ENCODE peak calls at places on chromosomes 2 and 18, in eight cellular contexts. P is activated CD8-positive, alpha-beta memory T cell treated with anti-CD3 and anti-CD28 coated beads, Interleukin-2, amount 50 U/mL, for 4 hours; C is NCI-H446; S is iris pigment epithelial cell; Q is AG08396; D is KBM-7; M is stimulated activated CD8-positive, alpha-beta memory T cell treated with anti-CD3 and anti-CD28 coated beads, Interleukin-15, amount 100 ng/mL, for 24 hours; X is left ventricle myocardium inferior. R is an unnamed sample.

GRCh38 chr2:77507657-77508056 is 14.5 kb downstream of the LRRTM4 start:
- DNase-seq in P (no peak), C (no peak), S (no peak), Q (no peak), D (no peak), M (no peak), X (no peak), R (no peak)

GRCh38 chr2:174610243-174610995 is 12.8 kb upstream of the WIPF1 start:
- DNase-seq in P (no peak), C (no peak), S (no peak), Q (no peak), D (peak), M (no peak), X (no peak), R (no peak)

GRCh38 chr2:172162225-172162733 is 59.6 kb upstream of the DLX2 start:
- DNase-seq in P (no peak), C (no peak), S (no peak), Q (no peak), D (no peak), M (no peak), X (no peak), R (no peak)

GRCh38 chr2:164784376-164784775 is 57.2 kb downstream of the COBLL1 start:
- DNase-seq in P (no peak), C (no peak), S (peak), Q (no peak), D (no peak), M (no peak), X (no peak), R (no peak)

GRCh38 chr18:59222341-59222740 is 2.4 kb downstream of the GRP start:
- DNase-seq in P (no peak), C (no peak), S (no peak), Q (no peak), D (no peak), M (no peak), X (no peak), R (no peak)

GRCh38 chr18:50453014-50453680 is 78.3 kb downstream of the SKA1 start:
- DNase-seq in P (no peak), C (no peak), S (no peak), Q (no peak), D (no peak), M (no peak), X (no peak), R (no peak)

GRCh38 chr2:25819597-25820039 is 58.7 kb downstream of the ASXL2 start:
- DNase-seq in P (no peak), C (no peak), S (no peak), Q (no peak), D (no peak), M (no peak), X (no peak), R (no peak)

GRCh38 chr2:220892018-220892634 is 680.0 kb downstream of the EPHA4 start:
- DNase-seq in P (no peak), C (no peak), S (no peak), Q (no peak), D (no peak), M (no peak), X (no peak), R (no peak)

GRCh38 chr2:136361521-136361920 is 243.6 kb upstream of the CXCR4 start:
- DNase-seq in P (no peak), C (no peak), S (no peak), Q (no peak), D (no peak), M (no peak), X (no peak), R (no peak)

GRCh38 chr2:205780645-205781044 is 98.3 kb downstream of the NRP2 start:
- DNase-seq in P (no peak), C (no peak), S (no peak), Q (no peak), D (peak), M (no peak), X (no peak), R (no peak)

GRCh38 chr2:198756166-198756565 is 701.6 kb downstream of the SATB2 start:
- DNase-seq in P (no peak), C (no peak), S (no peak), Q (no peak), D (no peak), M (no peak), X (no peak), R (no peak)

GRCh38 chr18:57698571-57699276 is 77.1 kb upstream of the NARS1 start:
- DNase-seq in P (no peak), C (no peak), S (peak), Q (peak), D (no peak), M (no peak), X (no peak), R (no peak)